ENCODE peak calls at places on chromosome 16, in five cellular contexts. O is aorta; F is NCI-H1694 treated with DMSO at 0.1 percent for 48 hours; S is stimulated activated CD4-positive, alpha-beta T cell treated with anti-CD3 and anti-CD28 coated beads, Interleukin-1b, Interleukin-23, amount 100 ng/mL, for 1 hour; W is uterus. V is an unnamed sample.

GRCh38 chr16:15961557-15962205 is 12.3 kb downstream of the ABCC1 start:
- DNase-seq in W (no peak), F (no peak), S (no peak), O (no peak), V (no peak)

GRCh38 chr16:68229431-68230175 is 6.3 kb downstream of the ESRP2 start:
- DNase-seq in F (peak), W (peak), O (no peak), S (peak), V (peak)

GRCh38 chr16:19853973-19854876 is 30.4 kb downstream of the GPRC5B start:
- DNase-seq in S (no peak), O (no peak), W (no peak), F (no peak), V (no peak)

GRCh38 chr16:84965428-84966149 is 45.7 kb downstream of the ZDHHC7 start:
- DNase-seq in W (no peak), F (no peak), O (no peak), S (no peak), V (no peak)

GRCh38 chr16:626787-627457 is 3.9 kb upstream of the WFIKKN1 start:
- DNase-seq in S (no peak), F (no peak), W (peak), O (peak), V (no peak)

GRCh38 chr16:5056347-5056746 is 9.4 kb downstream of the C16orf89 start:
- DNase-seq in O (peak), W (no peak), S (no peak), F (no peak), V (no peak)

GRCh38 chr16:87855852-87856715 is 13.2 kb downstream of the SLC7A5 start:
- DNase-seq in O (no peak), F (no peak), S (no peak), W (no peak), V (no peak)

GRCh38 chr16:29315916-29316517 is 90.5 kb downstream of the NPIPB11 start:
- DNase-seq in W (no peak), O (peak), F (no peak), S (no peak), V (no peak)

GRCh38 chr16:2776500-2777139 is 460 bp downstream of the ELOB start:
- DNase-seq in F (no peak), O (peak), S (no peak), W (peak), V (no peak)

GRCh38 chr16:85735225-85735722 is 15.6 kb downstream of the C16orf74 start:
- DNase-seq in S (no peak), F (no peak), W (no peak), O (peak), V (no peak)

GRCh38 chr16:69926241-69926640 is 24.9 kb upstream of the CLEC18A start:
- DNase-seq in S (no peak), F (peak), O (no peak), W (no peak), V (no peak)

GRCh38 chr16:4324871-4325740 is 9.2 kb downstream of the GLIS2 start:
- DNase-seq in S (no peak), W (no peak), O (peak), F (no peak), V (no peak)

GRCh38 chr16:2469399-2470233 is 1.5 kb upstream of the NTN3 start:
- DNase-seq in F (peak), W (no peak), S (no peak), O (no peak), V (no peak)

GRCh38 chr16:9364721-9365693 is 273.6 kb downstream of the HAPSTR1 start:
- DNase-seq in O (peak), S (no peak), W (peak), F (no peak), V (peak)

GRCh38 chr16:68784721-68785120 is 47.6 kb downstream of the CDH1 start:
- DNase-seq in O (no peak), F (no peak), W (no peak), S (no peak), V (no peak)

GRCh38 chr16:20763461-20764232 is at the start of gene ACSM3:
- DNase-seq in F (no peak), W (peak), S (peak), O (no peak), V (peak)

GRCh38 chr16:3652373-3653037 is 2.0 kb upstream of the DNASE1 start:
- DNase-seq in W (no peak), O (peak), S (no peak), F (no peak), V (no peak)

GRCh38 chr16:749010-749409 is 8.2 kb upstream of the CIAO3 start:
- DNase-seq in S (no peak), W (no peak), F (no peak), O (no peak), V (no peak)

GRCh38 chr16:11359370-11359769 is 14.1 kb downstream of the RMI2 start:
- DNase-seq in O (no peak), W (no peak), S (no peak), F (no peak), V (no peak)

GRCh38 chr16:4347010-4347409 is 4.1 kb downstream of the PAM16 start:
- DNase-seq in S (no peak), F (no peak), W (no peak), O (no peak), V (no peak)

GRCh38 chr16:84371553-84371865 is 3.2 kb downstream of the ATP2C2 start:
- DNase-seq in O (no peak), S (no peak), F (no peak), W (no peak), V (no peak)

GRCh38 chr16:11539635-11540034 is 47.1 kb downstream of the LITAF start:
- DNase-seq in W (no peak), S (no peak), F (no peak), O (no peak), V (no peak)

GRCh38 chr16:27286446-27286845 is 17.9 kb upstream of the NSMCE1 start:
- DNase-seq in F (no peak), O (no peak), W (no peak), S (no peak), V (no peak)

GRCh38 chr16:74521691-74522090 is 85.2 kb downstream of the GLG1 start:
- DNase-seq in W (no peak), S (no peak), O (no peak), F (no peak), V (peak)

GRCh38 chr16:11650641-11651591 is 17.3 kb upstream of the SNN start:
- DNase-seq in O (no peak), F (no peak), W (no peak), S (no peak), V (no peak)

GRCh38 chr16:49484454-49484853 is 110.8 kb downstream of the C16orf78 start:
- DNase-seq in S (no peak), W (peak), O (peak), F (no peak), V (no peak)

GRCh38 chr16:84042879-84043485 is 387 bp upstream of the SLC38A8 start:
- DNase-seq in F (no peak), O (peak), W (no peak), S (no peak), V (no peak)

GRCh38 chr16:19307587-19308241 is 22.2 kb downstream of the CLEC19A start:
- DNase-seq in W (no peak), O (no peak), F (no peak), S (no peak), V (no peak)

GRCh38 chr16:75420987-75421819 is 12.1 kb downstream of the CFDP1 start:
- DNase-seq in F (no peak), W (peak), S (no peak), O (peak), V (peak)

GRCh38 chr16:65910291-65910690 is 456.2 kb upstream of the CDH5 start:
- DNase-seq in F (no peak), W (no peak), S (no peak), O (no peak), V (no peak)